ENCODE peak calls at places on chromosomes 4 and X, in eight cellular contexts. P, F, O, Q, Y, K, T and V are unnamed samples.

GRCh38 chrX:140762061-140762460 is 52.5 kb downstream of the LINC00632 start:
- DNase-seq in P (peak; percentile 65), F (peak; percentile 73), O (peak; percentile 72), Q (no peak), Y (peak; percentile 2), K (no peak), T (no peak), V (peak; percentile 44)

GRCh38 chr4:56139241-56139827 is 190.6 kb downstream of the CEP135 start:
- DNase-seq in P (no peak), F (no peak), O (peak; percentile 26), Q (no peak), Y (no peak), K (no peak), T (no peak), V (no peak)

GRCh38 chrX:52923781-52924241 is 26.7 kb downstream of the FAM156B start:
- DNase-seq in P (peak; percentile 3), F (peak; percentile 52), O (peak; percentile 61), Q (no peak), Y (no peak), K (no peak), T (no peak), V (no peak)

GRCh38 chr4:117417856-117418255 is 332.5 kb upstream of the TRAM1L1 start:
- DNase-seq in P (no peak), F (peak; percentile 15), O (no peak), Q (no peak), Y (no peak), K (no peak), T (no peak), V (no peak)

GRCh38 chrX:18666614-18667013 is 5.3 kb downstream of the RS1 start:
- DNase-seq in P (no peak), F (no peak), O (no peak), Q (no peak), Y (no peak), K (no peak), T (no peak), V (no peak)

GRCh38 chrX:110395877-110396276 is 37.2 kb downstream of the RTL9 start:
- DNase-seq in P (no peak), F (no peak), O (peak; percentile 58), Q (no peak), Y (no peak), K (no peak), T (no peak), V (no peak)

GRCh38 chr4:172830295-172830764 is 338.3 kb upstream of the GALNT7 start:
- DNase-seq in P (peak; percentile 19), F (peak; percentile 27), O (peak; percentile 34), Q (no peak), Y (no peak), K (no peak), T (no peak), V (no peak)

GRCh38 chrX:118644378-118644777 is 83.0 kb upstream of the IL13RA1 start:
- DNase-seq in P (peak; percentile 29), F (peak; percentile 46), O (peak; percentile 51), Q (no peak), Y (no peak), K (no peak), T (no peak), V (peak; percentile 22)

GRCh38 chr4:144688035-144688569 is 42.1 kb downstream of the HHIP start:
- DNase-seq in P (no peak), F (no peak), O (no peak), Q (no peak), Y (no peak), K (no peak), T (no peak), V (no peak)

GRCh38 chr4:47839259-47839658 is 1.4 kb upstream of the CORIN start:
- DNase-seq in P (no peak), F (no peak), O (peak; percentile 46), Q (peak; percentile 61), Y (peak; percentile 11), K (no peak), T (no peak), V (no peak)

GRCh38 chr4:83219344-83219990 is 65.1 kb downstream of the COQ2 start:
- DNase-seq in P (peak; percentile 59), F (peak; percentile 40), O (peak; percentile 31), Q (peak; percentile 71), Y (no peak), K (no peak), T (peak; percentile 61), V (no peak)

GRCh38 chr4:19187104-19187503 is 1064.6 kb upstream of the SLIT2 start:
- DNase-seq in P (no peak), F (peak; percentile 33), O (no peak), Q (no peak), Y (no peak), K (no peak), T (no peak), V (no peak)

GRCh38 chr4:86981789-86982188 is 47.0 kb downstream of the AFF1 start:
- DNase-seq in P (no peak), F (no peak), O (no peak), Q (no peak), Y (no peak), K (no peak), T (no peak), V (no peak)

GRCh38 chr4:85039526-85039925 is 73.0 kb upstream of the WDFY3 start:
- DNase-seq in P (peak; percentile 6), F (no peak), O (peak; percentile 65), Q (no peak), Y (no peak), K (peak; percentile 30), T (no peak), V (no peak)

GRCh38 chr4:99946346-99947189 is at the start of gene DNAJB14:
- DNase-seq in P (peak; percentile 83), F (peak; percentile 91), O (peak; percentile 88), Q (peak; percentile 73), Y (peak; percentile 76), K (no peak), T (peak; percentile 67), V (no peak)

GRCh38 chr4:158664806-158665205 is 6.9 kb downstream of the C4orf46 start:
- DNase-seq in P (no peak), F (no peak), O (no peak), Q (no peak), Y (no peak), K (no peak), T (no peak), V (no peak)

GRCh38 chr4:62260256-62260655 is 1060.1 kb downstream of the ADGRL3 start:
- DNase-seq in P (no peak), F (no peak), O (no peak), Q (no peak), Y (no peak), K (no peak), T (no peak), V (no peak)

GRCh38 chr4:2387205-2387604 is 31.2 kb downstream of the ZFYVE28 start:
- DNase-seq in P (no peak), F (no peak), O (no peak), Q (no peak), Y (no peak), K (no peak), T (no peak), V (no peak)

GRCh38 chrX:119389854-119390501 is 9.2 kb upstream of the SLC25A43 start:
- DNase-seq in P (no peak), F (no peak), O (no peak), Q (no peak), Y (no peak), K (no peak), T (no peak), V (no peak)

GRCh38 chr4:115851918-115852766 is 738.7 kb upstream of the NDST4 start:
- DNase-seq in P (no peak), F (peak; percentile 64), O (peak; percentile 56), Q (peak; percentile 0), Y (no peak), K (peak; percentile 11), T (no peak), V (peak; percentile 22)

GRCh38 chrX:72621163-72621562 is 48.5 kb upstream of the HDAC8 start:
- DNase-seq in P (no peak), F (no peak), O (peak; percentile 6), Q (no peak), Y (no peak), K (no peak), T (no peak), V (no peak)

GRCh38 chrX:116246261-116246660 is 75.7 kb downstream of the AGTR2 start:
- DNase-seq in P (no peak), F (no peak), O (peak; percentile 40), Q (no peak), Y (no peak), K (no peak), T (no peak), V (no peak)

GRCh38 chr4:22678851-22679517 is 13.8 kb upstream of the GBA3 start:
- DNase-seq in P (no peak), F (peak; percentile 65), O (no peak), Q (no peak), Y (no peak), K (no peak), T (no peak), V (peak; percentile 53)

GRCh38 chr4:11312389-11312788 is 116.3 kb downstream of the HS3ST1 start:
- DNase-seq in P (no peak), F (peak; percentile 76), O (no peak), Q (no peak), Y (no peak), K (peak; percentile 62), T (no peak), V (peak; percentile 37)

GRCh38 chr4:74320559-74321118 is 12.4 kb downstream of the EPGN start:
- DNase-seq in P (peak; percentile 38), F (peak; percentile 73), O (peak; percentile 73), Q (peak; percentile 6), Y (no peak), K (no peak), T (peak; percentile 10), V (peak; percentile 48)

GRCh38 chr4:125322363-125322730 is 7.6 kb downstream of the FAT4 start:
- DNase-seq in P (no peak), F (peak; percentile 88), O (peak; percentile 61), Q (no peak), Y (no peak), K (no peak), T (no peak), V (peak; percentile 71)

GRCh38 chrX:9789555-9789954 is 3.3 kb downstream of the SHROOM2 start:
- DNase-seq in P (no peak), F (no peak), O (no peak), Q (no peak), Y (no peak), K (no peak), T (no peak), V (no peak)